ENCODE peak calls at places on chromosomes 12 and 14, in seven cellular contexts. C is cardiac septum, M is right atrium auricular region, X is MCF 10A, E is endodermal cell, J is RWPE1, L is ureter. F is an unnamed sample.

GRCh38 chr12:103884316-103884715 is 43.3 kb upstream of the NT5DC3 start:
- DNase-seq in L (no peak), X (peak), C (no peak), J (peak), E (no peak), M (no peak), F (peak)

GRCh38 chr14:70317969-70318634 is 41.4 kb downstream of the COX16 start:
- DNase-seq in J (peak), C (no peak), L (no peak), M (no peak), X (peak), E (peak), F (peak)

GRCh38 chr14:19902409-19902808 is 18.0 kb upstream of the OR4K5 start:
- DNase-seq in X (no peak), M (no peak), L (no peak), C (no peak), J (no peak), E (no peak), F (no peak)

GRCh38 chr14:33682746-33683145 is 268.1 kb downstream of the EGLN3 start:
- DNase-seq in M (peak), E (no peak), C (no peak), L (no peak), J (peak), X (peak), F (no peak)

GRCh38 chr12:25689996-25690501 is 137.0 kb upstream of the LMNTD1 start:
- DNase-seq in L (peak), X (peak), C (no peak), E (no peak), J (peak), M (no peak), F (no peak)

GRCh38 chr12:105744659-105745058 is 394.1 kb downstream of the NUAK1 start:
- DNase-seq in M (no peak), J (no peak), X (no peak), L (no peak), C (no peak), E (no peak), F (no peak)

GRCh38 chr14:72094844-72095582 is 162.8 kb downstream of the RGS6 start:
- DNase-seq in J (no peak), L (no peak), X (no peak), E (no peak), C (no peak), M (no peak), F (no peak)

GRCh38 chr14:64721391-64721791 is 17.2 kb downstream of the PLEKHG3 start:
- DNase-seq in M (no peak), C (no peak), X (no peak), J (no peak), E (peak), L (peak), F (peak)

GRCh38 chr14:97177635-97178034 is 380.5 kb downstream of the VRK1 start:
- DNase-seq in C (no peak), X (peak), J (no peak), M (no peak), L (no peak), E (no peak), F (no peak)

GRCh38 chr12:118850244-118850825 is 131.0 kb upstream of the SRRM4 start:
- DNase-seq in C (no peak), L (no peak), X (peak), E (peak), J (no peak), M (no peak), F (no peak)

GRCh38 chr14:55065411-55065810 is 14.0 kb downstream of the MAPK1IP1L start:
- DNase-seq in C (no peak), X (no peak), M (no peak), E (no peak), J (no peak), L (no peak), F (no peak)

GRCh38 chr12:95326450-95326849 is 108.8 kb downstream of the VEZT start:
- DNase-seq in C (no peak), J (no peak), L (no peak), E (no peak), X (no peak), M (no peak), F (no peak)

F was measured in NCI-H345.